ENCODE peak calls at places on chromosome 7, in five cellular contexts. Z, F, N, H and W are unnamed samples.

GRCh38 chr7:50197547-50197946 is 104.5 kb upstream of the ZPBP start:
- DNase-seq in Z (no peak), F (no peak), N (no peak), H (no peak), W (no peak)

GRCh38 chr7:64528770-64529169 is 34.1 kb downstream of the ZNF680 start:
- DNase-seq in Z (no peak), F (no peak), N (no peak), H (no peak), W (no peak)

GRCh38 chr7:55438765-55439525 is 73.8 kb downstream of the LANCL2 start:
- DNase-seq in Z (no peak), F (peak), N (peak), H (no peak), W (no peak)

GRCh38 chr7:2164646-2165045 is 68.1 kb downstream of the MAD1L1 start:
- DNase-seq in Z (no peak), F (no peak), N (no peak), H (no peak), W (no peak)

GRCh38 chr7:74290590-74290950 is 1.4 kb downstream of the CLIP2 start:
- DNase-seq in Z (no peak), F (no peak), N (no peak), H (no peak), W (no peak)

GRCh38 chr7:19470031-19470430 is 238.8 kb downstream of the POLR1F start:
- DNase-seq in Z (no peak), F (no peak), N (no peak), H (no peak), W (no peak)

GRCh38 chr7:94590526-94591162 is 65.3 kb downstream of the SGCE start:
- DNase-seq in Z (no peak), F (no peak), N (no peak), H (no peak), W (no peak)

GRCh38 chr7:95092332-95092731 is 184.9 kb downstream of the PPP1R9A start:
- DNase-seq in Z (no peak), F (no peak), N (no peak), H (no peak), W (no peak)

GRCh38 chr7:1255083-1255816 is 22.6 kb downstream of the UNCX start:
- DNase-seq in Z (no peak), F (no peak), N (no peak), H (no peak), W (no peak)

GRCh38 chr7:93117327-93117726 is 452 bp downstream of the SAMD9 start:
- DNase-seq in Z (no peak), F (peak), N (no peak), H (no peak), W (no peak)

GRCh38 chr7:30660331-30661255 is 21.7 kb downstream of the CRHR2 start:
- DNase-seq in Z (no peak), F (no peak), N (no peak), H (no peak), W (no peak)

GRCh38 chr7:73606801-73607691 is 17.3 kb downstream of the MLXIPL start:
- DNase-seq in Z (peak), F (peak), N (peak), H (peak), W (peak)

GRCh38 chr7:468681-469590 is 50.7 kb downstream of the PDGFA start:
- DNase-seq in Z (no peak), F (no peak), N (peak), H (no peak), W (no peak)